ENCODE peak calls at places on chromosome 5, in six cellular contexts. X is left ventricle myocardium inferior, O is mammary epithelial cell, S is ovary, K is astrocyte, L is tibial artery. W is an unnamed sample.

GRCh38 chr5:178205010-178205748 is 846 bp downstream of the HNRNPAB start:
- DNase-seq in O (peak), S (peak), X (peak), L (peak), K (peak), W (peak)

GRCh38 chr5:150515446-150515845 is 7.5 kb downstream of the NDST1 start:
- DNase-seq in K (peak), L (peak), X (no peak), O (no peak), S (peak), W (no peak)

GRCh38 chr5:115831163-115831768 is 10.1 kb downstream of the ATG12 start:
- DNase-seq in X (no peak), L (no peak), O (peak), S (peak), K (peak), W (no peak)

GRCh38 chr5:176627582-176627981 is 2.8 kb downstream of the SNCB start:
- DNase-seq in O (no peak), S (no peak), X (no peak), K (no peak), L (no peak), W (no peak)

GRCh38 chr5:34585601-34586104 is 70.5 kb upstream of the RAI14 start:
- DNase-seq in L (no peak), K (peak), S (no peak), O (peak), X (no peak), W (no peak)

GRCh38 chr5:150489358-150490295 is 18.3 kb upstream of the NDST1 start:
- DNase-seq in X (no peak), S (no peak), L (no peak), O (no peak), K (peak), W (no peak)

GRCh38 chr5:84304591-84304990 is 80.1 kb downstream of the EDIL3 start:
- DNase-seq in S (no peak), O (no peak), K (no peak), X (no peak), L (no peak), W (no peak)

GRCh38 chr5:38724301-38725030 is 121.3 kb upstream of the OSMR start:
- DNase-seq in L (no peak), S (no peak), X (no peak), K (peak), O (no peak), W (no peak)

GRCh38 chr5:140108093-140109049 is 5.5 kb upstream of the PURA start:
- DNase-seq in L (peak), S (peak), K (no peak), O (no peak), X (peak), W (no peak)

GRCh38 chr5:121987052-121987684 is 25.4 kb downstream of the SRFBP1 start:
- DNase-seq in K (no peak), O (no peak), L (no peak), S (no peak), X (no peak), W (no peak)

GRCh38 chr5:132776077-132776931 is 735 bp downstream of the SEPTIN8 start:
- DNase-seq in L (peak), S (peak), O (peak), X (peak), K (peak), W (peak)

GRCh38 chr5:1010181-1010510 is 1.5 kb downstream of the NKD2 start:
- DNase-seq in X (peak), S (peak), L (no peak), O (no peak), K (no peak), W (no peak)

GRCh38 chr5:1010641-1011046 is 2.0 kb downstream of the NKD2 start:
- DNase-seq in X (peak), L (no peak), K (no peak), S (no peak), O (no peak), W (peak)

GRCh38 chr5:1012316-1012841 is 3.8 kb downstream of the NKD2 start:
- DNase-seq in K (no peak), X (peak), L (no peak), O (no peak), S (no peak), W (no peak)

GRCh38 chr5:1011741-1012315 is 3.2 kb downstream of the NKD2 start:
- DNase-seq in L (no peak), O (no peak), K (no peak), X (peak), S (no peak), W (peak)

GRCh38 chr5:1011226-1011631 is 2.6 kb downstream of the NKD2 start:
- DNase-seq in L (no peak), O (no peak), S (no peak), K (no peak), X (peak), W (peak)
- TF ChIP-seq CTCF in L (no peak), O (peak), S (no peak), K (peak), X (peak), W (no peak)

GRCh38 chr5:170745481-170746061 is 38.0 kb upstream of the GABRP start:
- DNase-seq in O (peak), X (peak), L (no peak), K (no peak), S (no peak), W (no peak)
- H3K27ac ChIP-seq in O (no peak), X (peak), L (no peak), K (no peak), S (no peak), W (no peak)

DNA sequence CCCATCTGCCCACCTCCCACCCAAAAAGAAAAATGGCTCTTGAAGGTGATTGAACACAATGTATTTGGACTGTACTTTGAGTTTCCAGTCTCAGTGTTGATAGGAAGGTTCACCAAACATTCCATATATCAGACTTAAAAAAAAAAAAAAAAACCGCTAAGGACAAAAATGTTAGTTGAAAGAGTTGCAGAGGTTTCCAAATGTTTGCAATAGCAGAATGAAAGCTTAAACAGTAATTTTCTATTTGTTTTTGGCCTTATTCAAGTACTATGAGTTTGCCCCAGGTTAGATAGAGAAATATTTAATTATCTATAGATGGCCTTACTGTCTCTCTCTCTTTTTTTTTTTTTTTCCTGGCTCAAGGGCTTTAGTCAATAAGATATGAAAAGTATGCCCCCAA is 6.1 kb downstream of the LRRTM2 start:
- DNase-seq in S (no peak), L (no peak), O (no peak), X (no peak), K (no peak), W (no peak)
- H3K4me3 ChIP-seq in S (no peak), L (no peak), O (no peak), X (no peak), K (no peak), W (peak)

GRCh38 chr5:67416133-67416937 is 219.7 kb upstream of the CD180 start:
- DNase-seq in K (no peak), L (no peak), X (no peak), S (no peak), O (no peak), W (no peak)
- TF ChIP-seq CTCF in K (no peak), L (no peak), X (no peak), S (no peak), O (no peak), W (no peak)

GRCh38 chr5:143217804-143218160 is 185.7 kb downstream of the NR3C1 start:
- DNase-seq in S (no peak), L (no peak), K (no peak), O (no peak), X (no peak), W (no peak)
- H3K27ac ChIP-seq in S (no peak), L (no peak), K (no peak), O (no peak), X (no peak), W (peak)